ENCODE peak calls at places on chromosomes 16 and 17, in nine cellular contexts. S, F, K, N, T, V, J, X and Y are unnamed samples.
A peak's percentile ranks its signal among the peaks of the same experiment; 100 is the strongest.

GRCh38 chr16:11235703-11235991 is 20.4 kb downstream of the SOCS1 start:
- DNase-seq in K (no peak), F (no peak), T (no peak), J (no peak), V (no peak), S (no peak), N (no peak), X (no peak), Y (no peak)

GRCh38 chr16:50235581-50235980 is 30.8 kb upstream of the ADCY7 start:
- DNase-seq in F (no peak), V (no peak), T (no peak), S (no peak), N (no peak), K (peak; percentile 40), J (no peak), X (no peak), Y (no peak)

GRCh38 chr17:57662644-57663308 is 82.3 kb downstream of the CCDC182 start:
- DNase-seq in V (no peak), K (peak; percentile 88), N (peak; percentile 89), F (peak; percentile 96), J (peak; percentile 41), T (peak; percentile 90), S (peak; percentile 100), X (no peak), Y (peak; percentile 81)

GRCh38 chr16:84753412-84754325 is 53.9 kb downstream of the USP10 start:
- DNase-seq in S (no peak), N (no peak), K (no peak), V (no peak), F (no peak), X (no peak), J (no peak), T (no peak), Y (peak; percentile 10)

GRCh38 chr16:67244387-67245188 is 2.7 kb downstream of the FHOD1 start:
- DNase-seq in V (peak; percentile 66), N (no peak), K (peak; percentile 92), J (no peak), X (peak; percentile 14), S (peak; percentile 91), F (no peak), T (no peak), Y (no peak)

GRCh38 chr17:40888321-40888720 is 3.3 kb upstream of the KRT20 start:
- DNase-seq in T (no peak), F (no peak), K (no peak), N (no peak), X (no peak), V (no peak), S (no peak), J (no peak), Y (no peak)

GRCh38 chr17:65254166-65254565 is 117.0 kb downstream of the RGS9 start:
- DNase-seq in X (no peak), F (no peak), S (no peak), J (no peak), V (no peak), N (no peak), K (peak; percentile 24), T (no peak), Y (no peak)

GRCh38 chr16:15996432-15997109 is 47.2 kb downstream of the ABCC1 start:
- DNase-seq in F (no peak), S (peak; percentile 94), N (no peak), V (no peak), J (peak; percentile 12), T (no peak), X (no peak), K (peak; percentile 88), Y (no peak)

GRCh38 chr16:71738820-71739219 is 14.3 kb upstream of the PHLPP2 start:
- DNase-seq in J (no peak), K (no peak), F (no peak), V (no peak), X (no peak), S (no peak), T (no peak), N (no peak), Y (no peak)

GRCh38 chr16:68031951-68032350 is 8.9 kb downstream of the DUS2 start:
- DNase-seq in F (no peak), K (peak; percentile 69), S (no peak), V (no peak), T (no peak), X (no peak), N (no peak), J (no peak), Y (no peak)

GRCh38 chr17:34651267-34651955 is 72.0 kb downstream of the TMEM132E start:
- DNase-seq in J (no peak), X (no peak), S (no peak), K (no peak), V (no peak), N (no peak), T (no peak), F (no peak), Y (no peak)

GRCh38 chr17:48556534-48557401 is 11.9 kb upstream of the HOXB2 start:
- DNase-seq in X (no peak), S (no peak), V (no peak), K (no peak), N (no peak), F (no peak), J (no peak), T (no peak), Y (no peak)

GRCh38 chr16:65180986-65181710 is 59.3 kb upstream of the CDH11 start:
- DNase-seq in T (no peak), V (no peak), J (no peak), N (no peak), F (no peak), X (no peak), K (no peak), S (no peak), Y (no peak)

GRCh38 chr17:81395600-81396277 is 482 bp downstream of the BAHCC1 start:
- DNase-seq in V (no peak), N (no peak), T (no peak), S (no peak), K (peak; percentile 39), J (no peak), X (no peak), F (no peak), Y (no peak)

GRCh38 chr17:73068322-73069153 is 23.9 kb downstream of the SLC39A11 start:
- DNase-seq in S (no peak), K (peak; percentile 4), J (no peak), N (no peak), X (no peak), T (no peak), F (no peak), V (no peak), Y (peak; percentile 28)

GRCh38 chr17:77470800-77471733 is 330.3 kb downstream of the SEC14L1 start:
- DNase-seq in J (no peak), K (peak; percentile 35), N (no peak), T (no peak), S (no peak), X (no peak), F (no peak), V (no peak), Y (no peak)

GRCh38 chr16:67490330-67491096 is 7.2 kb upstream of the AGRP start:
- DNase-seq in J (no peak), K (peak; percentile 36), X (no peak), F (no peak), T (no peak), N (no peak), V (no peak), S (no peak), Y (no peak)

GRCh38 chr16:2208308-2208707 is 2.4 kb downstream of the BRICD5 start:
- DNase-seq in J (peak; percentile 16), S (no peak), K (no peak), V (no peak), X (no peak), N (peak; percentile 67), T (no peak), F (no peak), Y (no peak)

GRCh38 chr17:73338050-73338491 is 26.3 kb upstream of the CDC42EP4 start:
- DNase-seq in S (peak; percentile 70), K (no peak), V (no peak), T (no peak), J (no peak), F (no peak), X (no peak), N (no peak), Y (no peak)

GRCh38 chr17:7972131-7972785 is 30.2 kb upstream of the GUCY2D start:
- DNase-seq in T (no peak), J (no peak), S (no peak), K (no peak), F (no peak), X (no peak), N (no peak), V (no peak), Y (no peak)

GRCh38 chr16:85330694-85331188 is 218.5 kb upstream of the CIBAR2 start:
- DNase-seq in J (peak; percentile 78), N (peak; percentile 74), V (no peak), S (no peak), X (peak; percentile 53), T (no peak), K (peak; percentile 79), F (no peak), Y (peak; percentile 78)

GRCh38 chr16:88310796-88311605 is 71.8 kb upstream of the ZNF469 start:
- DNase-seq in V (no peak), F (no peak), K (no peak), X (no peak), T (no peak), S (no peak), J (no peak), N (no peak), Y (no peak)

GRCh38 chr17:45915263-45915662 is 20.9 kb downstream of the MAPT start:
- DNase-seq in S (no peak), T (no peak), N (no peak), F (no peak), J (no peak), V (no peak), X (no peak), K (no peak), Y (no peak)

GRCh38 chr16:58022601-58023371 is 2.8 kb upstream of the MMP15 start:
- DNase-seq in K (peak; percentile 71), J (peak; percentile 37), F (peak; percentile 36), X (no peak), T (no peak), V (no peak), N (peak; percentile 89), S (peak; percentile 93), Y (peak; percentile 71)

GRCh38 chr16:50265260-50265659 is 1.1 kb upstream of the ADCY7 start:
- DNase-seq in X (peak; percentile 51), N (no peak), S (no peak), F (peak; percentile 51), K (peak; percentile 43), J (peak; percentile 78), V (no peak), T (no peak), Y (peak; percentile 84)

GRCh38 chr17:72336026-72336803 is 215.4 kb downstream of the SOX9 start:
- DNase-seq in S (no peak), K (no peak), V (no peak), T (no peak), J (no peak), N (no peak), X (no peak), F (peak; percentile 38), Y (no peak)

GRCh38 chr17:1252203-1252608 is 18.0 kb upstream of the BHLHA9 start:
- DNase-seq in V (no peak), S (no peak), J (peak; percentile 87), N (peak; percentile 88), T (no peak), F (peak; percentile 9), X (no peak), K (no peak), Y (peak; percentile 35)

GRCh38 chr17:54239291-54239690 is 416.6 kb downstream of the KIF2B start:
- DNase-seq in J (no peak), V (no peak), K (no peak), N (no peak), S (no peak), X (no peak), F (no peak), T (no peak), Y (no peak)

GRCh38 chr17:3615160-3615870 is 6.1 kb upstream of the TRPV1 start:
- DNase-seq in X (no peak), F (no peak), T (no peak), N (no peak), V (no peak), J (no peak), S (no peak), K (no peak), Y (no peak)